ENCODE peak calls at places on chromosomes 6 and 20, in seven cellular contexts. Z, B, H, M, E, C and O are unnamed samples.

GRCh38 chr6:169935861-169936260 is 184.4 kb downstream of the ERMARD start:
- DNase-seq in H (peak; percentile 53), C (no peak), Z (no peak), E (no peak), B (no peak), M (no peak), O (no peak)

GRCh38 chr6:82015526-82015925 is 232.0 kb downstream of the IBTK start:
- DNase-seq in H (no peak), C (no peak), Z (no peak), E (no peak), M (no peak), B (no peak), O (no peak)

GRCh38 chr6:128605961-128606360 is 85.6 kb upstream of the PTPRK start:
- DNase-seq in M (no peak), B (peak; percentile 73), Z (peak; percentile 48), E (no peak), H (no peak), C (peak; percentile 94), O (no peak)

GRCh38 chr6:104710543-104711335 is 149.0 kb downstream of the HACE1 start:
- DNase-seq in Z (no peak), M (no peak), C (no peak), H (no peak), E (no peak), B (no peak), O (no peak)

GRCh38 chr20:17657079-17657825 is 24.8 kb downstream of the RRBP1 start:
- DNase-seq in C (no peak), B (no peak), M (no peak), Z (no peak), H (no peak), E (no peak), O (no peak)

GRCh38 chr6:36040958-36041357 is 13.3 kb downstream of the MAPK14 start:
- DNase-seq in B (no peak), M (no peak), E (no peak), H (no peak), C (no peak), Z (no peak), O (no peak)

GRCh38 chr6:6384520-6384919 is 64.1 kb upstream of the F13A1 start:
- DNase-seq in M (no peak), C (no peak), H (no peak), B (no peak), E (no peak), Z (no peak), O (no peak)

GRCh38 chr6:35919827-35920751 is 809 bp downstream of the SRPK1 start:
- DNase-seq in C (peak; percentile 89), H (peak; percentile 59), M (peak; percentile 67), E (no peak), B (peak; percentile 40), Z (peak; percentile 62), O (peak; percentile 43)

GRCh38 chr6:162118706-162119105 is 608.9 kb downstream of the PRKN start:
- DNase-seq in Z (peak; percentile 63), B (peak; percentile 18), M (no peak), C (no peak), H (no peak), E (no peak), O (no peak)

GRCh38 chr6:148140772-148141557 is 201.7 kb upstream of the SASH1 start:
- DNase-seq in E (no peak), Z (peak; percentile 9), B (no peak), C (peak; percentile 28), H (no peak), M (no peak), O (no peak)

GRCh38 chr6:107806675-107807074 is 17.4 kb downstream of the SCML4 start:
- DNase-seq in B (no peak), H (peak; percentile 5), E (no peak), M (no peak), C (no peak), Z (no peak), O (no peak)

GRCh38 chr20:64053841-64054661 is 4.6 kb upstream of the SOX18 start:
- DNase-seq in B (no peak), H (peak; percentile 73), M (peak; percentile 68), E (no peak), C (no peak), Z (no peak), O (peak; percentile 70)

GRCh38 chr20:45898285-45898684 is 7.2 kb downstream of the CTSA start:
- DNase-seq in M (no peak), Z (no peak), H (no peak), B (no peak), C (no peak), E (no peak), O (no peak)

GRCh38 chr20:62485062-62485700 is 9.4 kb upstream of the GATA5 start:
- DNase-seq in M (peak; percentile 41), C (peak; percentile 26), B (peak; percentile 8), H (no peak), E (no peak), Z (no peak), O (no peak)

GRCh38 chr6:118791499-118791898 is 102.5 kb upstream of the ASF1A start:
- DNase-seq in M (no peak), Z (no peak), C (no peak), B (no peak), E (no peak), H (peak; percentile 18), O (no peak)

GRCh38 chr6:4297348-4297747 is 162.0 kb upstream of the ECI2 start:
- DNase-seq in Z (no peak), H (no peak), B (no peak), M (no peak), C (no peak), E (no peak), O (no peak)

GRCh38 chr6:97630592-97630991 is 347.6 kb upstream of the MMS22L start:
- DNase-seq in C (peak; percentile 81), E (no peak), H (no peak), Z (no peak), B (peak; percentile 39), M (no peak), O (no peak)

GRCh38 chr20:48777005-48777404 is 50.8 kb downstream of the PREX1 start:
- DNase-seq in B (no peak), H (no peak), M (no peak), C (no peak), E (no peak), Z (no peak), O (no peak)

GRCh38 chr6:68082086-68082485 is 553.0 kb upstream of the ADGRB3 start:
- DNase-seq in H (no peak), M (no peak), Z (peak; percentile 23), C (no peak), E (no peak), B (no peak), O (no peak)

GRCh38 chr6:111628117-111628866 is 22.6 kb upstream of the TRAF3IP2 start:
- DNase-seq in M (no peak), E (no peak), H (no peak), C (no peak), Z (peak; percentile 79), B (peak; percentile 81), O (no peak)

GRCh38 chr6:34575326-34575725 is 19.2 kb upstream of the SPDEF start:
- DNase-seq in B (no peak), Z (no peak), E (no peak), M (no peak), C (no peak), H (no peak), O (peak; percentile 33)

GRCh38 chr20:10077081-10077471 is 42.3 kb downstream of the ANKEF1 start:
- DNase-seq in E (no peak), H (no peak), C (no peak), B (no peak), Z (no peak), M (peak; percentile 43), O (no peak)
- TF ChIP-seq CTCF in E (no peak), H (peak; percentile 28), C (peak; percentile 43), B (peak; percentile 12), Z (peak; percentile 31), M (peak; percentile 46), O (peak; percentile 35)

DNA sequence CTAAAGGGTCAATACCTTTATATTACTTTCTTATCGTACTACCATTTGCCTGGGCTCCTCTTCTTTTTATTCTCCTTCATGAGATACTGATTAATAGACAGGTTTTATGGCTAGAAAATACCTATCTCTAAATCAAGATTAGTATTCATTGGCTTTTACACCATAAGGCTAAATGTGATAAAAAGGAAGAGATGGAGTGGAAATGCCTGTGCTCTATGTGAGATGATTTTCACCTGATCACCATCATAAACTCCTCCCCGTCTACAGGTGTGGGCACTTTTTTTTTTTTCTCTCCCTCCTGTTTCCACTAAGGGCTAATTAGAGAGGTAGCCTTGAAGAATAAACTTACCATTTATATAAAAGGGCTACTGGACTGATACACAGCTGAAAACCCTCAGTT is at the start of gene GLYATL3:
- DNase-seq in M (no peak), H (no peak), Z (no peak), C (no peak), B (no peak), E (no peak), O (no peak)
- TF ChIP-seq CTCF in M (no peak), H (no peak), Z (no peak), C (no peak), B (no peak), E (no peak), O (no peak)

GRCh38 chr20:53187402-53187801 is 215.2 kb downstream of the TSHZ2 start:
- DNase-seq in Z (no peak), H (no peak), M (no peak), C (no peak), E (no peak), B (no peak), O (no peak)

GRCh38 chr20:53190225-53190624 is 218.1 kb downstream of the TSHZ2 start:
- DNase-seq in H (no peak), E (no peak), Z (no peak), B (no peak), M (no peak), C (no peak), O (no peak)

GRCh38 chr20:53181866-53182376 is 209.8 kb downstream of the TSHZ2 start:
- DNase-seq in H (no peak), E (no peak), C (no peak), Z (no peak), B (no peak), M (no peak), O (no peak)

GRCh38 chr20:53183181-53183580 is 211.0 kb downstream of the TSHZ2 start:
- DNase-seq in Z (no peak), M (no peak), B (no peak), C (no peak), E (no peak), H (no peak), O (no peak)

GRCh38 chr20:53186630-53187029 is 214.5 kb downstream of the TSHZ2 start:
- DNase-seq in M (no peak), Z (no peak), H (no peak), E (no peak), C (no peak), B (no peak), O (no peak)
- TF ChIP-seq CTCF in M (no peak), Z (no peak), H (no peak), E (no peak), C (no peak), B (no peak), O (no peak)

GRCh38 chr6:83862776-83863471 is 3.4 kb downstream of the CYB5R4 start:
- DNase-seq in Z (no peak), C (no peak), B (no peak), E (no peak), H (no peak), M (no peak), O (no peak)

GRCh38 chr6:83861077-83861476 is 1.6 kb downstream of the CYB5R4 start:
- DNase-seq in H (no peak), B (no peak), M (no peak), C (no peak), E (no peak), Z (no peak), O (no peak)

GRCh38 chr6:83860347-83860731 is 850 bp downstream of the CYB5R4 start:
- DNase-seq in E (no peak), M (no peak), C (no peak), H (no peak), Z (no peak), B (no peak), O (no peak)

GRCh38 chr6:83854766-83855165 is 1.6 kb downstream of the RIPPLY2 start:
- DNase-seq in H (no peak), B (no peak), M (no peak), C (peak; percentile 56), Z (no peak), E (no peak), O (no peak)

GRCh38 chr6:83859410-83860346 is at the start of gene CYB5R4:
- DNase-seq in C (peak; percentile 96), Z (peak; percentile 95), E (peak; percentile 72), H (peak; percentile 94), M (peak; percentile 96), B (peak; percentile 92), O (peak; percentile 96)
- TF ChIP-seq CTCF in C (peak; percentile 50), Z (peak; percentile 38), E (no peak), H (peak; percentile 69), M (peak; percentile 40), B (peak; percentile 50), O (peak; percentile 18)